ENCODE peak calls at places on chromosomes 3 and 15, in eight cellular contexts. L is stomach, E is lower lobe of right lung, J is hepatocyte, P is left ventricle myocardium inferior, U is fibroblast of lung, H is heart left ventricle, V is H9. Q is an unnamed sample. For H3K27me3, the result is how much of the 10 kb centered on the place peaks cover.

GRCh38 chr3:373193-373784 is 176.7 kb downstream of the CHL1 start:
- DNase-seq in L (no peak), H (no peak), U (no peak), J (no peak), P (no peak), V (no peak), E (no peak), Q (no peak)

GRCh38 chr3:6821411-6821810 is 39.5 kb upstream of the GRM7 start:
- DNase-seq in H (no peak), E (no peak), V (no peak), J (no peak), U (peak), P (no peak), L (no peak), Q (no peak)

GRCh38 chr3:71132995-71133730 is 450.4 kb downstream of the FOXP1 start:
- DNase-seq in P (no peak), E (no peak), L (no peak), V (no peak), J (no peak), U (no peak), H (no peak), Q (no peak)

GRCh38 chr3:128497305-128498126 is 4.5 kb upstream of the GATA2 start:
- DNase-seq in V (peak), L (peak), H (peak), U (peak), E (peak), P (peak), J (peak), Q (no peak)

GRCh38 chr15:26242565-26242964 is 379.4 kb upstream of the ATP10A start:
- DNase-seq in J (no peak), V (peak), E (no peak), U (no peak), H (no peak), L (no peak), P (no peak), Q (no peak)

GRCh38 chr3:174035317-174035886 is 637.9 kb downstream of the NLGN1 start:
- DNase-seq in V (no peak), H (no peak), J (peak), L (no peak), P (no peak), U (peak), E (no peak), Q (peak)

GRCh38 chr3:129936757-129937156 is 37.8 kb upstream of the TRH start:
- DNase-seq in V (no peak), E (no peak), L (peak), H (no peak), J (no peak), U (peak), P (no peak), Q (no peak)

GRCh38 chr15:47384776-47385175 is 332.5 kb upstream of the SEMA6D start:
- DNase-seq in U (no peak), L (no peak), E (no peak), V (no peak), J (no peak), P (no peak), H (no peak), Q (no peak)

GRCh38 chr15:40787991-40788390 is 18.2 kb downstream of the C15orf62 start:
- DNase-seq in L (no peak), H (no peak), U (no peak), P (no peak), V (no peak), J (no peak), E (peak), Q (no peak)

GRCh38 chr3:64802460-64802859 is 114.7 kb upstream of the ADAMTS9 start:
- DNase-seq in J (no peak), U (no peak), P (no peak), L (no peak), V (no peak), H (no peak), E (no peak), Q (no peak)

GRCh38 chr15:56052389-56053045 is 59.1 kb upstream of the NEDD4 start:
- DNase-seq in H (no peak), U (peak), P (no peak), J (peak), V (no peak), L (no peak), E (no peak), Q (peak)

GRCh38 chr3:168093790-168094189 is 1.9 kb downstream of the GOLIM4 start:
- DNase-seq in L (no peak), P (no peak), V (no peak), H (no peak), U (no peak), E (no peak), J (no peak), Q (no peak)

GRCh38 chr3:171379281-171379680 is 80.9 kb downstream of the TNIK start:
- DNase-seq in L (no peak), J (no peak), V (no peak), E (no peak), U (peak), H (no peak), P (no peak), Q (peak)

GRCh38 chr3:66041116-66041515 is 2.4 kb upstream of the MAGI1 start:
- DNase-seq in P (no peak), H (no peak), V (no peak), L (no peak), J (no peak), E (no peak), U (peak), Q (no peak)

GRCh38 chr3:66038726-66039589 is at the start of gene MAGI1:
- DNase-seq in J (peak), V (peak), P (peak), E (peak), H (peak), U (peak), L (peak), Q (peak)

GRCh38 chr3:66038384-66038725 is 363 bp downstream of the MAGI1 start:
- DNase-seq in V (no peak), E (no peak), L (no peak), H (no peak), P (no peak), U (no peak), J (peak), Q (no peak)

GRCh38 chr3:66037986-66038369 is 740 bp downstream of the MAGI1 start:
- DNase-seq in U (peak), P (peak), E (peak), V (no peak), L (no peak), H (peak), J (peak), Q (no peak)

DNA sequence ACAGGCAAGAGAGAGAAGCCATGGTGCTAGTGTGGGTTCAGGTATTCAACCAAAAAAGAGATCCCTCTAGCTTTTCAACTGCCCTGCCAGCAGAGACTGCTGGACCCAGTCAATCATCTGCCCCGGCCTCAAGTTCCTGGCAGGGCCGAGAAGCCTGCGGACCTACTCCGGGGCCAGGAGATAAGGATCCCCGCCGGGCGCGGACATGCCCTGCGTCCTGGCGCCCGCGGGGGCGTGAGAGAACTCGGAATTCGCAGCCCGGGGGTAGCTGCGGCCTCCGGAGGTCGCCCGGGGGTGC is 821 bp upstream of the MAGI1 start:
- DNase-seq in P (peak), E (peak), H (peak), L (peak), V (peak), J (peak), U (peak), Q (no peak)
- TF ChIP-seq CTCF in P (no peak), E (no peak), H (no peak), L (no peak), V (no peak), J (no peak), U (no peak), Q (no peak)

DNA sequence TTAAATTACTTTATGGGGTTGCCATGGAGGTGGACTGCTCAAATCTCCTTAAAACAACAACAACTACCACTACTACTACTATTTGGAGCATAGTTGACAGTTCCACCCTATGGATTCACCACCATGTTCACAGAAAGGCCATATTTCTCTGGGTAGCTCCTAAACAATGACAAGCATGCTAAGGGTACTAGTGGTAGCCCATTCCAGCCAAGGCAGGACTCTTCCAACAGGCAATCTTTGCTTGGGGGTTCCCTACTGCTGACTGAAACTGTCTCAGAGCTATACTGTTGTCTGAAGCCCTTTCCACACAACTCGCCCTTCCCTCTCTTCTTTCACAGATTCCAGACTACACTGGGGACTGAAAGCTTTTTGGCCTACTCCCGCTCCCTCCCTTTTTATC is 68.9 kb downstream of the CYP19A1 start:
- DNase-seq in P (no peak), V (no peak), J (no peak), H (no peak), E (no peak), L (no peak), U (no peak), Q (no peak)
- H3K27me3 ChIP-seq in P (half or more), V (under half), J (under half), H (under half), E (under half), L (under half), U (under half), Q (half or more)

DNA sequence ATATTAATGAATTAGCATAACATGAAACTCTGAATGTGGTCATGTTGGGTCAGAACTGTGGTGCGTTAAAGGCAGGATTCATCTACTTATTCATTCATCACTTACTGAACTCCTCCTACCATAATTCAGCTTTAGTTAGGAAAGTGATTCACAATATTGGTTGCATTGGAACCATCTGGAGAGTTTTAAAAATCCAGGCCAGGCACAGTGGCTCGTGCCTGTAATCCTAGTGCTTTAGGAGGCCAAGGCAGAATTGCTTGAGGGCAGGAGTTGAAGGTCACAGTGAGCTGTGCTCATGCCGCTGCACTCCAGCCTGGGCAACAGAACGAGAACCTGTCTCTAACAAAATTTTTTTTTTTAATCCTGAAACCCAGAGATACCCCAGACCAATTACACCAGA is 44.2 kb upstream of the ATG7 start:
- DNase-seq in V (no peak), U (no peak), H (no peak), E (no peak), J (no peak), P (no peak), L (no peak), Q (no peak)
- H3K27ac ChIP-seq in V (no peak), U (no peak), H (no peak), E (peak), J (no peak), P (no peak), L (no peak), Q (no peak)

DNA sequence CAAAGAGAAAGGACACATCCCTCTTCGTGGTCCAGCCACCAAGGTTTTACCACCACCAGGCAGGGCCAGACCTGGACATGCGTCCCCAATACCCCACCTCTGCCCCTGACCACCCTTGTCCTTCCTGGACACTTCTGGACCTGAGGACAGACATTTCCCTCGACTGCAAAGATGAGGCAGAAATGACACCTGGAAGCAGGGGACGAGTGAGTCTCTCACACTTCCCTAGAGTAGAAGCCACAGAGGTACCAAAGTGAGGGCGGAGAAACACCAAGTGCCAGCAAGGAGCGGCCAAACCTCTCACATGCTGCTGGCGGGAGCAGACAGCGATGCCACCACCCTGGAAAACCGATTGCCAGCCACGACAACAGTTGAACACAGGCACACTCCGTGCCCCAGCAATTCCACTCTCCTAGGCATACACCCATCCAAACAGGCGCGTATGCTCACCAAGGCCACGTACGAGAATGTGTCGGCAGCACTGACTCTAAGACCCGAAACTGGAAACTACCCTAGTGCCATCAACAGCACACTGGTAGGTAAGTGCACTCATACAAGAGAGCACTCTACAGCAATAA is 207.0 kb upstream of the NSMCE3 start:
- DNase-seq in V (no peak), L (no peak), P (no peak), U (no peak), H (no peak), J (no peak), E (no peak), Q (no peak)
- TF ChIP-seq CTCF in V (no peak), L (no peak), P (no peak), U (no peak), H (no peak), J (no peak), E (no peak), Q (no peak)

DNA sequence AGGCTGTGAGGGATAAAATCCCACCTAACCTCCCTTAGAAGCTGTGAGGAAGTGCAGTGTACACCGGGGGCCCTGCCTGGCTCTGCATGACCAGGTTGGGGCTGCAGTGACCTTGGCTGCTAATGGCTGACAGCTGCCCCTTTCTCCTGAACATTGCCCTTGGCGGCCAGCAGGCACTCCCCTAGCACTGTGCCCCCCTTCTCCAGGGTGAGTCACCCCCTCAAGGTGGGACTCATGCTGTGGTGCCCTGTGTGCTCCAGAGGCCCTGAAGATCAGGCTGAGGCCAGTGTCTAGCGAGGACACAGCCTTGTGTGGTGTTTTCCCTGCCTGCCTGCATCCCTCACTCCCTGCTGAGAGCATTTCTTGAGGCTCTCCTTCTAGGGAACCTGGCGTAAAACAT is 21.0 kb upstream of the FGD5 start:
- DNase-seq in E (no peak), L (no peak), P (no peak), H (no peak), U (no peak), J (no peak), V (no peak), Q (no peak)
- H3K27me3 ChIP-seq in E (under half), L (under half), P (under half), H (under half), U (under half), J (under half), V (under half), Q (half or more)

DNA sequence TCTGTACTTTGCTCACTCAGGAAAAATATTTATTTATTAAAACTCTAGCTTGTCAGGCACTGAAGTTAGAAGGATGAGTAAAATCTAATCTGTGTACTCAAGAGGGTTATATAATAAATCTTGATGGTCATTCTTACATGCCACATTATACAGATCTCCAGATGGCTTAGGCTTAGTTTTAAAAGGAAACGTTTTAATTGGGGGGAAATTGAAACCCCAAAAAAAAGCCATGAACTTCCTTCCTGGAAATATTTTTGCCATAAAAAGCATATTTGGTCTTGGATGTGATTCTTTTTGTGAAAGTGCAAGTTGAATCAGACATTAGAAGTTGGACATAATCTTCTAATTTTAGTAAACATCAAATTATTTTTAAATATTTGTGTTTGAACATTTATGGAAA is 6.0 kb downstream of the SENP8 start:
- DNase-seq in V (no peak), P (no peak), J (no peak), L (no peak), E (no peak), U (no peak), H (no peak), Q (no peak)
- H3K27ac ChIP-seq in V (no peak), P (no peak), J (no peak), L (no peak), E (no peak), U (no peak), H (no peak), Q (no peak)

GRCh38 chr3:53269888-53270880 is 14.4 kb upstream of the TKT start:
- DNase-seq in H (peak), U (peak), L (peak), E (peak), P (peak), J (peak), V (peak), Q (peak)
- TF ChIP-seq CTCF in H (no peak), U (no peak), L (no peak), E (no peak), P (no peak), J (no peak), V (no peak), Q (peak)

DNA sequence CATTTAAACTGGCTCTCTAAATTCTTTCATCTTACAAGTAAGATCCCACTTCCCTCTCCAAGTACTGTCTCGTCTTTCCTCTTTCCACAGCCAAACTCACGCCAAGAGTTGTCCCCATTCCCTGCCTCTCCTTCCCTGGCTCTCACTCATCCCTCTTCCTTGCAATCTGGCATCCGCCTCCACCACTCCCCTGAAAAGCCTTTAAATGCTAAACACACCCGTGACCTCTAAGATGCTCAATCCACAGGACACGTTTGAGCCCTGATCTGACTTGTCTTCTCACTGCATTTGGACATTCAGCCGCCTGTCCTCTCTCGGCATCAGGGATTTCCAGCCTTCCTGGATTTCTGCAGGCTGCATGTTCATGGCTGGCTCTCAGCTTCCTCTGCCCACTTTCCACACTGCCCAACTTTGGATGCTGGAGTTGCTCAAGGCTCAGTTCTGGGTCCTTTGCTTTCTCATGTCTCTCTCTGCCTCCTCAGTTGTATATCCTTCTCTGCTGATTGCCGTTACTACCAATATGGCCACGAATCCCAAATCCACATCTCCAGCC is 7.7 kb upstream of the INSYN1 start:
- DNase-seq in P (no peak), L (no peak), J (no peak), E (no peak), V (no peak), U (no peak), H (no peak), Q (no peak)
- H3K27me3 ChIP-seq in P (under half), L (under half), J (under half), E (under half), V (under half), U (under half), H (under half), Q (half or more)

GRCh38 chr15:49472338-49472737 is 49.3 kb downstream of the FGF7 start:
- DNase-seq in J (no peak), H (no peak), V (no peak), U (no peak), P (no peak), L (no peak), E (no peak), Q (no peak)

GRCh38 chr15:49467782-49468181 is 44.7 kb downstream of the FGF7 start:
- DNase-seq in H (no peak), V (no peak), P (no peak), E (no peak), L (no peak), J (no peak), U (no peak), Q (no peak)

GRCh38 chr15:49471733-49472132 is 48.7 kb downstream of the FGF7 start:
- DNase-seq in V (no peak), J (no peak), U (no peak), H (no peak), P (no peak), E (no peak), L (no peak), Q (no peak)

GRCh38 chr15:49466119-49466518 is 43.1 kb downstream of the FGF7 start:
- DNase-seq in H (no peak), L (no peak), P (no peak), U (no peak), E (no peak), V (no peak), J (no peak), Q (no peak)

DNA sequence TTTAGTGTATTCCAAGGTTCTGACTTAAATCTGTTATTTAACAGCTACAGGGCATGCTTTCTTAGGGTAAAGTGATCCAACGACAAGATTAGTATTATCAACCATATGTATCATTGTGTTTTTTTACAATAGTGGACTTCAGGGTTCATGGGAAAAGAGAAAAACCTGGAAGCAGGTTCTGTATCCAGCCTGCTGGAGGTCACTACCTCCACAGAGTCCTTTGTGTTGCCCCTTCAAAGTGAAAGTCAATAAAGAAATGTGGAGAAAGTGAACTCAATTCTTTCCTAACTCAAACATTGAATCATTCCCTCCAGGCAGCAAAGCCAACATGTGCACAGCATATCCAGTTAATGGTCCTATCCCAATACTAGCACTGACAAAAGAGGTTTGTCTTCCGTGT is 45.4 kb downstream of the FGF7 start:
- DNase-seq in U (no peak), P (no peak), E (no peak), V (no peak), J (peak), L (no peak), H (no peak), Q (peak)
- H3K27ac ChIP-seq in U (no peak), P (peak), E (no peak), V (no peak), J (no peak), L (no peak), H (no peak), Q (no peak)